ENCODE peak calls at places on chromosomes 1 and 21, in four cellular contexts. M, T, W and L are unnamed samples.

GRCh38 chr1:163712321-163712720 is 390.6 kb downstream of the NUF2 start:
- DNase-seq in M (no peak), T (no peak), W (no peak), L (no peak)

GRCh38 chr1:88544166-88544565 is 139.9 kb upstream of the PKN2 start:
- DNase-seq in M (no peak), T (no peak), W (no peak), L (no peak)

GRCh38 chr1:212974735-212975606 is 24.6 kb downstream of the VASH2 start:
- DNase-seq in M (no peak), T (no peak), W (no peak), L (no peak)

GRCh38 chr1:41534181-41535076 is 49.9 kb upstream of the EDN2 start:
- DNase-seq in M (no peak), T (no peak), W (no peak), L (no peak)

GRCh38 chr21:42971897-42972275 is 2.5 kb upstream of the PKNOX1 start:
- DNase-seq in M (no peak), T (no peak), W (no peak), L (no peak)

GRCh38 chr21:16815228-16815627 is 697.6 kb upstream of the CXADR start:
- DNase-seq in M (no peak), T (no peak), W (no peak), L (no peak)

GRCh38 chr1:34129630-34130029 is 35.4 kb downstream of the CSMD2 start:
- DNase-seq in M (no peak), T (peak; percentile 32), W (no peak), L (no peak)

GRCh38 chr1:23904748-23905357 is 8.3 kb downstream of the CNR2 start:
- DNase-seq in M (no peak), T (no peak), W (no peak), L (no peak)

GRCh38 chr1:166165661-166166399 is 971 bp downstream of the FAM78B start:
- DNase-seq in M (no peak), T (peak; percentile 46), W (peak; percentile 33), L (peak; percentile 27)

GRCh38 chr21:45261093-45261492 is 26.6 kb downstream of the POFUT2 start:
- DNase-seq in M (no peak), T (peak; percentile 9), W (peak; percentile 3), L (no peak)

GRCh38 chr1:181469829-181470228 is 13.5 kb upstream of the CACNA1E start:
- DNase-seq in M (no peak), T (no peak), W (no peak), L (no peak)

GRCh38 chr1:85199667-85200366 is 999 bp downstream of the SYDE2 start:
- DNase-seq in M (no peak), T (no peak), W (no peak), L (no peak)

GRCh38 chr21:36460866-36461265 is 19.1 kb downstream of the CLDN14 start:
- DNase-seq in M (no peak), T (no peak), W (no peak), L (no peak)

GRCh38 chr1:59076612-59077011 is 220.3 kb upstream of the FGGY start:
- DNase-seq in M (no peak), T (peak; percentile 39), W (no peak), L (no peak)

GRCh38 chr1:92940541-92940940 is 20.7 kb downstream of the DIPK1A start:
- DNase-seq in M (no peak), T (no peak), W (no peak), L (no peak)

GRCh38 chr1:229251185-229251584 is 19.7 kb upstream of the RAB4A start:
- DNase-seq in M (no peak), T (no peak), W (no peak), L (no peak)

GRCh38 chr1:63969461-63969893 is 195.7 kb downstream of the ROR1 start:
- DNase-seq in M (no peak), T (no peak), W (peak; percentile 29), L (no peak)

GRCh38 chr1:10656431-10656830 is 140.0 kb downstream of the CASZ1 start:
- DNase-seq in M (no peak), T (no peak), W (no peak), L (no peak)

GRCh38 chr1:38132681-38133080 is 86.1 kb upstream of the POU3F1 start:
- DNase-seq in M (no peak), T (no peak), W (no peak), L (no peak)